ENCODE peak calls at places on chromosomes 6 and 20, in nine cellular contexts. G is pancreas, V is psoas muscle, K is cardiac muscle cell, O is PC-9, B is brain microvascular endothelial cell, C is GM23338, I is esophagus squamous epithelium, Z is upper lobe of right lung. R is an unnamed sample.

GRCh38 chr6:145836170-145836569 is 21.6 kb upstream of the FBXO30 start:
- DNase-seq in O (no peak), G (no peak), K (peak; percentile 67), Z (no peak), B (peak; percentile 32), V (no peak), C (peak; percentile 21), I (no peak), R (no peak)

GRCh38 chr6:28648878-28649375 is 123.2 kb downstream of the GPX5 start:
- DNase-seq in K (no peak), O (no peak), V (no peak), B (peak; percentile 7), G (no peak), I (no peak), Z (no peak), C (peak; percentile 21), R (peak; percentile 22)

GRCh38 chr6:169960003-169960344 is 208.6 kb downstream of the ERMARD start:
- DNase-seq in C (no peak), O (no peak), V (no peak), I (no peak), G (peak; percentile 0), K (no peak), B (no peak), Z (no peak), R (no peak)

GRCh38 chr6:125640441-125641150 is 108.8 kb upstream of the HEY2 start:
- DNase-seq in G (no peak), K (no peak), B (no peak), I (no peak), O (no peak), C (no peak), Z (no peak), V (no peak), R (no peak)

GRCh38 chr20:56393133-56393472 is 658 bp downstream of the CSTF1 start:
- DNase-seq in B (no peak), G (no peak), O (no peak), C (no peak), K (no peak), Z (no peak), V (no peak), I (no peak), R (peak; percentile 37)

GRCh38 chr6:20230720-20231119 is 18.5 kb upstream of the MBOAT1 start:
- DNase-seq in C (no peak), V (no peak), K (no peak), O (no peak), I (no peak), B (no peak), G (no peak), Z (no peak), R (no peak)

GRCh38 chr20:52340036-52340634 is 148.6 kb upstream of the ZFP64 start:
- DNase-seq in I (no peak), G (no peak), C (peak; percentile 34), V (no peak), Z (no peak), K (peak; percentile 4), B (no peak), O (peak; percentile 75), R (no peak)

GRCh38 chr6:157981395-157982296 is at the start of gene SYNJ2:
- DNase-seq in B (peak; percentile 66), C (peak; percentile 91), O (peak; percentile 46), K (peak; percentile 94), V (peak; percentile 89), Z (peak; percentile 87), G (peak; percentile 86), I (peak; percentile 20), R (peak; percentile 89)

GRCh38 chr20:23289249-23289648 is 61.3 kb upstream of the NXT1 start:
- DNase-seq in G (no peak), B (no peak), C (no peak), O (no peak), V (no peak), I (no peak), Z (no peak), K (no peak), R (no peak)

GRCh38 chr6:148885154-148885870 is 138.5 kb downstream of the UST start:
- DNase-seq in K (no peak), O (no peak), C (no peak), G (no peak), Z (no peak), V (no peak), B (no peak), I (no peak), R (peak; percentile 52)

GRCh38 chr6:4134841-4135664 is at the start of gene ECI2:
- DNase-seq in G (peak; percentile 69), V (peak; percentile 88), K (no peak), B (no peak), O (peak; percentile 37), C (peak; percentile 83), I (peak; percentile 39), Z (peak; percentile 89), R (peak; percentile 55)

GRCh38 chr6:33905081-33905609 is 101.3 kb upstream of the MLN start:
- DNase-seq in G (no peak), Z (no peak), C (no peak), O (no peak), K (no peak), B (no peak), V (no peak), I (no peak), R (no peak)

GRCh38 chr6:81326856-81327561 is 425.5 kb downstream of the TENT5A start:
- DNase-seq in V (no peak), B (no peak), I (no peak), C (no peak), O (no peak), K (peak; percentile 45), Z (no peak), G (no peak), R (no peak)

GRCh38 chr6:25312703-25313102 is 33.5 kb downstream of the CARMIL1 start:
- DNase-seq in Z (no peak), I (no peak), V (no peak), K (peak; percentile 83), G (no peak), C (no peak), B (peak; percentile 6), O (peak; percentile 76), R (peak; percentile 36)

DNA sequence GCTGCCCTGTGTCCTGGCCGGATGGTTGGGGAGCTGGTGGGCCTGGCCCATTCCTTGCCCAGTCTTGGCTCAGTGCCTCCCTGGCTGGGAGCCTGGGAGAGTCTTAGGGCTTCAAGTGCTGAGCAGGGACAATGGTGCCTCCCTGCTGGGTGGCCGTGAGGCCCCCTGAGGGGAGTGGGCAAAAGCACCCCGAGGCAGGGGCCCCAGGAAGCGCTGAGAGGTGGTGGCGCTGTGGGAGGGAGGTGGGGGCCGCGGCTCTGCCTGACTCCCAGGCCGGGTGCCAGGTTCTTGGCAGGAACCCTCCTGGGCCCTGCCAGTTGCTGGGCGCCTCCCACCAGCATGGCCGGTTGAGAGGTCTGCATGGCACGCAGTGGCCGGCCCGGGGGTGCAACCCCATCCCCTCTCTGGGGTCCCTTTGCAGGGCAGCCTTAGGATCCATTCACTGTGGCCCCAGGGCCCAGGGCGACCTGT is 9.3 kb upstream of the RPS21 start:
- DNase-seq in Z (no peak), C (no peak), B (no peak), V (no peak), I (no peak), O (no peak), G (no peak), K (no peak), R (no peak)
- H3K27ac ChIP-seq in Z (peak overlapping the region; percentile 39), C (peak overlapping the region; percentile 97), B (no peak overlapping the region), V (no peak overlapping the region), I (peak overlapping the region; percentile 85), O (no peak overlapping the region), G (peak overlapping the region; percentile 13), K (peak overlapping the region; percentile 97), R (peak overlapping the region; percentile 100)

GRCh38 chr20:58621906-58622548 is 29.1 kb upstream of the STX16 start:
- DNase-seq in C (peak; percentile 48), V (no peak), B (no peak), K (no peak), I (no peak), O (no peak), G (no peak), Z (no peak), R (no peak)
- TF ChIP-seq CTCF in C (peak; percentile 12), V (peak; percentile 6), B (peak; percentile 57), K (peak; percentile 30), I (no peak), O (no peak), G (no peak), Z (no peak), R (no peak)

GRCh38 chr6:55670850-55671413 is 91.9 kb upstream of the HMGCLL1 start:
- DNase-seq in V (no peak), I (no peak), C (peak; percentile 25), Z (no peak), K (no peak), G (no peak), B (no peak), O (no peak), R (no peak)

GRCh38 chr6:55666811-55667210 is 87.8 kb upstream of the HMGCLL1 start:
- DNase-seq in G (no peak), Z (no peak), K (no peak), I (no peak), C (no peak), B (no peak), O (no peak), V (no peak), R (no peak)

GRCh38 chr6:55668625-55669024 is 89.6 kb upstream of the HMGCLL1 start:
- DNase-seq in I (no peak), C (peak; percentile 17), G (no peak), Z (no peak), B (peak; percentile 5), K (peak; percentile 41), V (no peak), O (no peak), R (no peak)

GRCh38 chr6:55665224-55665587 is 86.2 kb upstream of the HMGCLL1 start:
- DNase-seq in Z (no peak), G (no peak), C (no peak), V (no peak), B (no peak), O (no peak), K (no peak), I (no peak), R (peak; percentile 6)

GRCh38 chr6:55669133-55669532 is 90.1 kb upstream of the HMGCLL1 start:
- DNase-seq in O (no peak), Z (no peak), G (no peak), I (no peak), K (no peak), V (no peak), B (no peak), C (no peak), R (no peak)
- H3K27ac ChIP-seq in O (no peak overlapping the region), Z (no peak overlapping the region), G (no peak overlapping the region), I (no peak overlapping the region), K (no peak overlapping the region), V (peak overlapping the region; percentile 21), B (no peak overlapping the region), C (no peak overlapping the region), R (no peak overlapping the region)

DNA sequence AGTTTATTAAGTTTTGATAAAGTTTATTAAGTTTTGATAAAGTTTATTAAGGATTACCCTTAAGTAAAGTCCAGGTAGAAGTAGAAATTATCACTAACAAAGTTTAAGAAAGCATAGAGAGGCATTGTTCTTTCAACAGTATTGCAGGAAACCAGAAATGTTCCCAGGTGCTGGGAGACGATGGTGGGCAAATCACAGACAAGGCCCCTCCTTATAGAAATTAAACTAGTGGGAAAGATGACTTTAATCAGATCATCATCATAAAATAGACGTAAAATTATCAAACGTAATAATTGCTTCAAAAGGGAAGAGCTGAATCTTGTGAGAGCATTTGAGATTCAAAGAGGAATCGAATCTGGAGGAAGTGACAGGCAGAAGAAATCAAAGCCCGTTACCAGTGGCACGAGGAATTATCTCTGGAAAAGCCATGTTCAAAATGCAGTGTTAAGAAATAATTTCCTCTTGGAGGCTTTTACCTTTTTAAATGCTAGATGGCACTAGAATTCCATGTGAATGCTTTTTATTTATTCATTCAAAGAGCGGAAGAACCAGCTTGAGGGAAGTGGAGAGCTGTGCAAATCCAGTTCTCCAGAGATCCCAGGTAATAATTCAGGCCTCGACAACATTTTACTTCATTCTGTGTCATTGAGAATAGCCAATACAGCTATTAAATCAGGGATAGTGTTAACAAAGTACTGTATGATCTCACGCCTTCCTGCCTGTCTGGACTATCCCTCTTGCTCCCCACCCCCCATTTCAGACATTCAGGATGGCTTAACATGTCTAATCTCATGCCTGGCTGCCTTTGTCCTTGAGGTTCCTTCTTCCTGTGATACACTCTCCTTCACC is 1.0 kb upstream of the APMAP start:
- DNase-seq in K (peak; percentile 67), B (no peak), C (no peak), G (no peak), I (no peak), O (peak; percentile 69), V (no peak), Z (no peak), R (peak; percentile 48)
- TF ChIP-seq CTCF in K (peak; percentile 40), B (peak; percentile 31), C (no peak), G (peak; percentile 17), I (no peak), O (peak; percentile 66), V (peak; percentile 24), Z (peak; percentile 46), R (peak; percentile 79)